ENCODE peak calls at places on chromosomes 5 and 9, in eight cellular contexts. One of them, this sample, is unnamed.

GRCh38 chr9:8863886-8864881 is 1064.6 kb upstream of the DMAC1 start:
- DNase-seq in ovary: no peak
- DNase-seq in A549: no peak
- DNase-seq in sigmoid colon: no peak
- DNase-seq in tibial artery: no peak
- DNase-seq in mammary epithelial cell: no peak
- DNase-seq in OCI-LY7: no peak
- DNase-seq in mesothelial cell of epicardium: no peak
- DNase-seq in this sample: no peak

GRCh38 chr5:6096101-6096500 is 282.2 kb downstream of the MED10 start:
- DNase-seq in OCI-LY7: no peak
- DNase-seq in sigmoid colon: no peak
- DNase-seq in ovary: no peak
- DNase-seq in mesothelial cell of epicardium: no peak
- DNase-seq in A549: no peak
- DNase-seq in mammary epithelial cell: no peak
- DNase-seq in tibial artery: no peak
- DNase-seq in this sample: no peak

GRCh38 chr5:61659221-61659696 is 327.2 kb downstream of the ZSWIM6 start:
- DNase-seq in ovary: no peak
- DNase-seq in sigmoid colon: no peak
- DNase-seq in mesothelial cell of epicardium: no peak
- DNase-seq in A549: no peak
- DNase-seq in mammary epithelial cell: no peak
- DNase-seq in tibial artery: no peak
- DNase-seq in OCI-LY7: no peak
- DNase-seq in this sample: no peak

GRCh38 chr9:85900504-85901201 is 40.3 kb upstream of the NAA35 start:
- DNase-seq in mesothelial cell of epicardium: no peak
- DNase-seq in A549: peak; percentile 65
- DNase-seq in OCI-LY7: peak; percentile 5
- DNase-seq in sigmoid colon: no peak
- DNase-seq in mammary epithelial cell: peak; percentile 12
- DNase-seq in tibial artery: no peak
- DNase-seq in ovary: no peak
- DNase-seq in this sample: no peak

GRCh38 chr5:77102549-77102948 is 15.5 kb upstream of the ZBED3 start:
- DNase-seq in OCI-LY7: no peak
- DNase-seq in ovary: no peak
- DNase-seq in A549: no peak
- DNase-seq in mammary epithelial cell: no peak
- DNase-seq in sigmoid colon: no peak
- DNase-seq in tibial artery: no peak
- DNase-seq in mesothelial cell of epicardium: no peak
- DNase-seq in this sample: no peak

GRCh38 chr5:145697251-145698016 is 137.7 kb downstream of the PRELID2 start:
- DNase-seq in ovary: no peak
- DNase-seq in tibial artery: no peak
- DNase-seq in mesothelial cell of epicardium: no peak
- DNase-seq in OCI-LY7: peak; percentile 34
- DNase-seq in mammary epithelial cell: peak; percentile 19
- DNase-seq in A549: peak; percentile 53
- DNase-seq in sigmoid colon: no peak
- DNase-seq in this sample: no peak

GRCh38 chr9:95477441-95477840 is 39.3 kb downstream of the PTCH1 start:
- DNase-seq in ovary: no peak
- DNase-seq in A549: no peak
- DNase-seq in mammary epithelial cell: no peak
- DNase-seq in OCI-LY7: no peak
- DNase-seq in tibial artery: no peak
- DNase-seq in sigmoid colon: no peak
- DNase-seq in mesothelial cell of epicardium: no peak
- DNase-seq in this sample: no peak

GRCh38 chr5:59189482-59189881 is 606.6 kb downstream of the RAB3C start:
- DNase-seq in tibial artery: no peak
- DNase-seq in mesothelial cell of epicardium: no peak
- DNase-seq in ovary: no peak
- DNase-seq in A549: no peak
- DNase-seq in mammary epithelial cell: no peak
- DNase-seq in sigmoid colon: no peak
- DNase-seq in OCI-LY7: no peak
- DNase-seq in this sample: no peak

GRCh38 chr5:143782588-143783386 is 29.2 kb upstream of the HMHB1 start:
- DNase-seq in mesothelial cell of epicardium: no peak
- DNase-seq in A549: no peak
- DNase-seq in OCI-LY7: no peak
- DNase-seq in mammary epithelial cell: no peak
- DNase-seq in tibial artery: no peak
- DNase-seq in ovary: no peak
- DNase-seq in sigmoid colon: no peak
- DNase-seq in this sample: no peak

GRCh38 chr9:2857564-2858198 is 13.8 kb upstream of the PUM3 start:
- DNase-seq in A549: peak; percentile 70
- DNase-seq in mammary epithelial cell: peak; percentile 54
- DNase-seq in ovary: peak; percentile 71
- DNase-seq in tibial artery: peak; percentile 64
- DNase-seq in OCI-LY7: peak; percentile 75
- DNase-seq in mesothelial cell of epicardium: peak; percentile 71
- DNase-seq in sigmoid colon: peak; percentile 69
- DNase-seq in this sample: peak; percentile 23

GRCh38 chr5:133396724-133397123 is 215.6 kb downstream of the FSTL4 start:
- DNase-seq in mammary epithelial cell: no peak
- DNase-seq in A549: no peak
- DNase-seq in OCI-LY7: no peak
- DNase-seq in mesothelial cell of epicardium: no peak
- DNase-seq in sigmoid colon: no peak
- DNase-seq in tibial artery: no peak
- DNase-seq in ovary: no peak
- DNase-seq in this sample: no peak

GRCh38 chr5:154303133-154303532 is 112.6 kb downstream of the GALNT10 start:
- DNase-seq in OCI-LY7: no peak
- DNase-seq in A549: no peak
- DNase-seq in ovary: no peak
- DNase-seq in mesothelial cell of epicardium: no peak
- DNase-seq in tibial artery: no peak
- DNase-seq in mammary epithelial cell: no peak
- DNase-seq in sigmoid colon: no peak
- DNase-seq in this sample: no peak

GRCh38 chr9:124596172-124596839 is 89.1 kb upstream of the NR5A1 start:
- DNase-seq in ovary: no peak
- DNase-seq in mammary epithelial cell: no peak
- DNase-seq in sigmoid colon: no peak
- DNase-seq in OCI-LY7: no peak
- DNase-seq in tibial artery: no peak
- DNase-seq in A549: no peak
- DNase-seq in mesothelial cell of epicardium: no peak
- DNase-seq in this sample: no peak

GRCh38 chr5:151661968-151662732 is 24.6 kb downstream of the SPARC start:
- DNase-seq in sigmoid colon: no peak
- DNase-seq in OCI-LY7: no peak
- DNase-seq in mesothelial cell of epicardium: no peak
- DNase-seq in mammary epithelial cell: no peak
- DNase-seq in tibial artery: no peak
- DNase-seq in ovary: no peak
- DNase-seq in A549: no peak
- DNase-seq in this sample: no peak

GRCh38 chr5:125026900-125027731 is 280.7 kb upstream of the ZNF608 start:
- DNase-seq in mammary epithelial cell: peak; percentile 74
- DNase-seq in ovary: no peak
- DNase-seq in OCI-LY7: no peak
- DNase-seq in tibial artery: no peak
- DNase-seq in A549: no peak
- DNase-seq in sigmoid colon: no peak
- DNase-seq in mesothelial cell of epicardium: no peak
- DNase-seq in this sample: no peak

GRCh38 chr5:54090495-54091084 is 219.8 kb downstream of the ARL15 start:
- DNase-seq in A549: peak; percentile 72
- DNase-seq in mammary epithelial cell: peak; percentile 35
- DNase-seq in OCI-LY7: no peak
- DNase-seq in mesothelial cell of epicardium: no peak
- DNase-seq in sigmoid colon: no peak
- DNase-seq in tibial artery: no peak
- DNase-seq in ovary: no peak
- DNase-seq in this sample: no peak

GRCh38 chr5:56827043-56827442 is 11.7 kb downstream of the MAP3K1 start:
- DNase-seq in tibial artery: no peak
- DNase-seq in sigmoid colon: no peak
- DNase-seq in A549: peak; percentile 16
- DNase-seq in OCI-LY7: peak; percentile 43
- DNase-seq in ovary: no peak
- DNase-seq in mammary epithelial cell: peak; percentile 30
- DNase-seq in mesothelial cell of epicardium: no peak
- DNase-seq in this sample: no peak

GRCh38 chr5:103375356-103375755 is 116.8 kb downstream of the MACIR start:
- DNase-seq in A549: peak; percentile 4
- DNase-seq in OCI-LY7: no peak
- DNase-seq in mesothelial cell of epicardium: no peak
- DNase-seq in mammary epithelial cell: no peak
- DNase-seq in ovary: no peak
- DNase-seq in sigmoid colon: no peak
- DNase-seq in tibial artery: no peak
- DNase-seq in this sample: no peak

GRCh38 chr9:105911104-105911911 is 217.0 kb downstream of the TMEM38B start:
- DNase-seq in sigmoid colon: no peak
- DNase-seq in OCI-LY7: no peak
- DNase-seq in tibial artery: no peak
- DNase-seq in mesothelial cell of epicardium: no peak
- DNase-seq in ovary: no peak
- DNase-seq in A549: peak; percentile 33
- DNase-seq in mammary epithelial cell: no peak
- DNase-seq in this sample: no peak

GRCh38 chr5:30099634-30100033 is 1093.9 kb upstream of the CDH6 start:
- DNase-seq in tibial artery: no peak
- DNase-seq in ovary: no peak
- DNase-seq in mesothelial cell of epicardium: no peak
- DNase-seq in A549: peak; percentile 87
- DNase-seq in OCI-LY7: no peak
- DNase-seq in sigmoid colon: no peak
- DNase-seq in mammary epithelial cell: no peak
- DNase-seq in this sample: no peak

DNA sequence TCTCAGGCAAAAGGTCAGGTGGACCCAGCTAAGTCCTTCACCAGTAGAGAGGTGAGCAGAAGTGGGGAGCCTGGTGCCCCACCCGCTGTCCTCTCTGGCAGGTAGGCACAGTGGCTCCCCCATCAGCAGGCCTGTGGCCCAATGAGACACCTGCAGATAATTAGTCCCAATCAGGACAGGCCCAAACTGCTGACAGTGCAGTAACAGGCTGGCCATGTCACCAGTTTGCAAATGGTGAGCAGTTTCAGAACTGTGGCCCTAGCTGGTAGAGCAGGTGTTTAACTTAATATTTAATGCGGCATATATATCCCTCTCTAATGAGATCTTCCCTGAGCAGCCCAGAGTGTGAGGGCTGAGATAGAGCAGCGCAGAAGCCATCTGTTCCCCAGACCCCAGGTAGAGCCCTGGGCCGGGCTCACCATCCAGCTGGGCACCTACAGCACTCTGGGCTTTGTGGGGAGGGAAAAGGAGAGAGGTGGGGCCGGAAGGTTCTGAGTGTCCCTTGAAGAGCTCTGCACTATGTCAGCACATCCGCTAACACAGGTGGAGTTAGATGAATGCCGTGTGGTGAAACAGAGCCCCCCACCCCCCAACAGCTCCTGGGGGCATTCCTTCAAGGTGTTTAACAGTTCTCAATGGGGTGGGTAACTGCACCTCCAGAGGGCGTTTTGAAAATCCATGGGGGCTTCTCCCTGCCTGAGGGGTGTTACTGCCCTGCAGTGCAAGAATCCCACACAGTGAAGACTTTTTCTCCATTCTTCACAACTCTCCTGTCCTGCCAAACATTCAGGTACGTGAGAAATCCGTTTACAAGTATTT is 120.5 kb downstream of the PAX5 start:
- DNase-seq in mesothelial cell of epicardium: no peak
- DNase-seq in tibial artery: no peak
- DNase-seq in OCI-LY7: no peak
- DNase-seq in sigmoid colon: peak; percentile 39
- DNase-seq in ovary: no peak
- DNase-seq in mammary epithelial cell: no peak
- DNase-seq in A549: no peak
- DNase-seq in this sample: no peak
- TF ChIP-seq CTCF in mesothelial cell of epicardium: no peak
- TF ChIP-seq CTCF in tibial artery: no peak
- TF ChIP-seq CTCF in OCI-LY7: peak; percentile 59
- TF ChIP-seq CTCF in sigmoid colon: no peak
- TF ChIP-seq CTCF in ovary: no peak
- TF ChIP-seq CTCF in mammary epithelial cell: no peak
- TF ChIP-seq CTCF in A549: no peak
- TF ChIP-seq CTCF in this sample: no peak

GRCh38 chr5:131611064-131611381 is 24.0 kb downstream of the RAPGEF6 start:
- DNase-seq in sigmoid colon: no peak
- DNase-seq in tibial artery: no peak
- DNase-seq in A549: no peak
- DNase-seq in mammary epithelial cell: no peak
- DNase-seq in ovary: no peak
- DNase-seq in mesothelial cell of epicardium: no peak
- DNase-seq in OCI-LY7: no peak
- DNase-seq in this sample: no peak
- TF ChIP-seq CTCF in sigmoid colon: no peak
- TF ChIP-seq CTCF in tibial artery: no peak
- TF ChIP-seq CTCF in A549: no peak
- TF ChIP-seq CTCF in mammary epithelial cell: no peak
- TF ChIP-seq CTCF in ovary: no peak
- TF ChIP-seq CTCF in mesothelial cell of epicardium: no peak
- TF ChIP-seq CTCF in OCI-LY7: no peak
- TF ChIP-seq CTCF in this sample: no peak

DNA sequence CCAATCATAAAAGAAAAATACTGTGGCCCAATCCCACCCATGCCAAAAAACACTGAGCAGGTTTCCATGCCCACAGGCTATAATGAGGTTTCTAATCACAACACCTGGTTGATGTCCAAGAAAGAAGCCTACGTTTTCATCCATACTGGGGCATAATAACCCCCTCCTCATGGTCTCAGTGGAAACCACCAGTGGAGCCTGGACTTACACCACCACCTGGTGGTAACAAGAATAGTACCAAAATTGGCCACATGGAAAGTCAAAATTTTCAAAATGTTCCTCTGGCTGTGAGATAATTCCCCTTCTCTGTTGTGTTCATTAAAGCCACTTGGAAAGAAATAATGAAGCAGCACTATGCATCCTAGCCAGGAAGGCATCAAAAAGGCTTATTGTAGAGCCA is 687.3 kb upstream of the ST8SIA4 start:
- DNase-seq in ovary: no peak
- DNase-seq in mammary epithelial cell: no peak
- DNase-seq in tibial artery: no peak
- DNase-seq in sigmoid colon: no peak
- DNase-seq in A549: no peak
- DNase-seq in mesothelial cell of epicardium: no peak
- DNase-seq in OCI-LY7: peak; percentile 4
- DNase-seq in this sample: no peak
- TF ChIP-seq CTCF in ovary: no peak
- TF ChIP-seq CTCF in mammary epithelial cell: peak; percentile 28
- TF ChIP-seq CTCF in tibial artery: peak; percentile 11
- TF ChIP-seq CTCF in sigmoid colon: no peak
- TF ChIP-seq CTCF in A549: peak; percentile 22
- TF ChIP-seq CTCF in mesothelial cell of epicardium: no peak
- TF ChIP-seq CTCF in OCI-LY7: peak; percentile 63
- TF ChIP-seq CTCF in this sample: no peak

GRCh38 chr5:137201876-137202275 is 297.2 kb downstream of the SPOCK1 start:
- DNase-seq in sigmoid colon: peak; percentile 67
- DNase-seq in mesothelial cell of epicardium: no peak
- DNase-seq in ovary: no peak
- DNase-seq in mammary epithelial cell: peak; percentile 76
- DNase-seq in A549: peak; percentile 31
- DNase-seq in tibial artery: peak; percentile 69
- DNase-seq in OCI-LY7: no peak
- DNase-seq in this sample: no peak
- TF ChIP-seq CTCF in sigmoid colon: no peak
- TF ChIP-seq CTCF in mesothelial cell of epicardium: no peak
- TF ChIP-seq CTCF in ovary: no peak
- TF ChIP-seq CTCF in mammary epithelial cell: peak; percentile 27
- TF ChIP-seq CTCF in A549: no peak
- TF ChIP-seq CTCF in tibial artery: peak; percentile 61
- TF ChIP-seq CTCF in OCI-LY7: no peak
- TF ChIP-seq CTCF in this sample: peak; percentile 20

This sample was measured in psoas muscle.